ENCODE peak calls at places on chromosomes 1 and 21, in six cellular contexts. P, D, J, O, B and E are unnamed samples.
A peak's percentile ranks its signal among the peaks of the same experiment; 100 is the strongest.

GRCh38 chr1:30412241-30413110 is 310.9 kb downstream of the MATN1 start:
- DNase-seq in P (no peak), B (peak; percentile 22), O (no peak), J (no peak), D (no peak), E (no peak)

GRCh38 chr21:36129219-36129618 is 5.7 kb upstream of the CBR3 start:
- DNase-seq in D (no peak), J (no peak), O (no peak), B (no peak), P (no peak), E (no peak)

GRCh38 chr1:63557365-63557987 is 34.2 kb downstream of the EFCAB7 start:
- DNase-seq in O (peak; percentile 8), B (peak; percentile 6), J (peak; percentile 56), P (peak; percentile 55), D (peak; percentile 19), E (peak; percentile 72)

GRCh38 chr1:195082183-195082582 is 1526.1 kb downstream of the KCNT2 start:
- DNase-seq in B (peak; percentile 29), D (no peak), O (no peak), P (no peak), J (no peak), E (no peak)

GRCh38 chr1:155064109-155064812 is 721 bp downstream of the EFNA4 start:
- DNase-seq in B (no peak), P (no peak), J (no peak), O (no peak), D (peak; percentile 49), E (peak; percentile 16)

GRCh38 chr21:36847189-36847588 is 119.3 kb downstream of the HLCS start:
- DNase-seq in B (peak; percentile 72), O (peak; percentile 49), J (peak; percentile 74), P (peak; percentile 82), D (no peak), E (peak; percentile 73)

GRCh38 chr1:23202263-23202749 is 15.0 kb downstream of the HTR1D start:
- DNase-seq in J (peak; percentile 57), O (no peak), P (peak; percentile 72), B (peak; percentile 59), D (no peak), E (peak; percentile 40)

GRCh38 chr1:172465617-172466016 is 21.7 kb upstream of the PIGC start:
- DNase-seq in B (no peak), J (no peak), O (no peak), P (no peak), D (no peak), E (no peak)

GRCh38 chr1:115210302-115210711 is 121.0 kb upstream of the TSPAN2 start:
- DNase-seq in B (peak; percentile 47), P (no peak), D (no peak), J (peak; percentile 64), O (no peak), E (no peak)

GRCh38 chr21:33135925-33136324 is 66.0 kb downstream of the OLIG1 start:
- DNase-seq in J (no peak), P (no peak), D (no peak), O (no peak), B (no peak), E (no peak)

GRCh38 chr1:47593001-47593568 is 155.2 kb downstream of the FOXD2 start:
- DNase-seq in O (no peak), P (no peak), B (no peak), J (no peak), D (no peak), E (no peak)

GRCh38 chr1:18037651-18038050 is 69.9 kb upstream of the IGSF21 start:
- DNase-seq in B (no peak), O (no peak), J (no peak), P (no peak), D (no peak), E (no peak)

GRCh38 chr1:162991444-162991843 is 77.7 kb upstream of the RGS4 start:
- DNase-seq in P (no peak), B (no peak), D (no peak), O (no peak), J (no peak), E (no peak)

GRCh38 chr1:200483491-200484143 is 73.8 kb upstream of the ZNF281 start:
- DNase-seq in B (peak; percentile 100), O (peak; percentile 92), D (peak; percentile 71), P (peak; percentile 98), J (peak; percentile 99), E (peak; percentile 99)

GRCh38 chr21:25911730-25912401 is 177.1 kb downstream of the GABPA start:
- DNase-seq in P (no peak), J (no peak), B (peak; percentile 62), O (no peak), D (peak; percentile 68), E (no peak)

GRCh38 chr1:6401673-6402072 is 8.1 kb upstream of the ACOT7 start:
- DNase-seq in J (no peak), P (no peak), B (no peak), D (no peak), O (no peak), E (no peak)

GRCh38 chr1:15036101-15036500 is 117.4 kb upstream of the TMEM51 start:
- DNase-seq in B (no peak), O (no peak), P (no peak), D (no peak), J (no peak), E (no peak)

GRCh38 chr1:162612606-162613400 is 19.5 kb upstream of the DDR2 start:
- DNase-seq in P (peak; percentile 18), O (no peak), J (peak; percentile 82), B (no peak), D (peak; percentile 79), E (peak; percentile 82)

GRCh38 chr1:97721221-97721620 is 199.6 kb downstream of the DPYD start:
- DNase-seq in J (no peak), B (peak; percentile 24), P (peak; percentile 14), D (no peak), O (no peak), E (no peak)

DNA sequence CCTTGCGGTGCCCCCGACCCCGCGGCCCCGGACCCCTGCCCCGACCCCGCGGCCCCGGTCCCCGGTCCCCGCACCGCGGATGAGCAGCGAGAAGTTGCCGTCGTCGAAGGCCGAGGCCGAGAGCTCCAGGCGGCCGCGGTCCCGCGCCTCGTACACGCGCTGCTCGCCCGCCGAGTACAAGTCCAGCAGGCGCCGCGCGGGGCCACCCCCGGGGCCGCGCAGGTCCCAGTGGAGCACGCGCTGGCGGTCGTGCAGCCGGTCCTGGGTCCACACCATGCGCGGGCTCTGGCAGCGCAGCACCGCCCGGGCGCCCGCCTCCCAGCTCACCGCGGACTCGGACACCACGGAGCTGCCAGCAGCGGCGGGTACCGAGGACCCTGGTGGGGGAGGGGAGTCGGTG is 3.0 kb downstream of the MXRA8 start:
- DNase-seq in J (peak; percentile 42), B (no peak), O (no peak), P (no peak), D (no peak), E (no peak)
- H3K4me3 ChIP-seq in J (no peak overlapping the region), B (no peak overlapping the region), O (peak overlapping the region; percentile 84), P (peak overlapping the region; percentile 5), D (no peak overlapping the region), E (peak overlapping the region; percentile 88)

GRCh38 chr1:203746281-203746680 is 18.7 kb upstream of the LAX1 start:
- DNase-seq in J (no peak), B (no peak), P (no peak), O (no peak), D (no peak), E (no peak)

GRCh38 chr1:203743101-203743501 is 21.9 kb upstream of the LAX1 start:
- DNase-seq in O (no peak), J (no peak), P (no peak), B (no peak), D (no peak), E (peak; percentile 9)

GRCh38 chr1:203742446-203742845 is 22.5 kb upstream of the LAX1 start:
- DNase-seq in D (no peak), O (no peak), P (no peak), J (no peak), B (no peak), E (no peak)

DNA sequence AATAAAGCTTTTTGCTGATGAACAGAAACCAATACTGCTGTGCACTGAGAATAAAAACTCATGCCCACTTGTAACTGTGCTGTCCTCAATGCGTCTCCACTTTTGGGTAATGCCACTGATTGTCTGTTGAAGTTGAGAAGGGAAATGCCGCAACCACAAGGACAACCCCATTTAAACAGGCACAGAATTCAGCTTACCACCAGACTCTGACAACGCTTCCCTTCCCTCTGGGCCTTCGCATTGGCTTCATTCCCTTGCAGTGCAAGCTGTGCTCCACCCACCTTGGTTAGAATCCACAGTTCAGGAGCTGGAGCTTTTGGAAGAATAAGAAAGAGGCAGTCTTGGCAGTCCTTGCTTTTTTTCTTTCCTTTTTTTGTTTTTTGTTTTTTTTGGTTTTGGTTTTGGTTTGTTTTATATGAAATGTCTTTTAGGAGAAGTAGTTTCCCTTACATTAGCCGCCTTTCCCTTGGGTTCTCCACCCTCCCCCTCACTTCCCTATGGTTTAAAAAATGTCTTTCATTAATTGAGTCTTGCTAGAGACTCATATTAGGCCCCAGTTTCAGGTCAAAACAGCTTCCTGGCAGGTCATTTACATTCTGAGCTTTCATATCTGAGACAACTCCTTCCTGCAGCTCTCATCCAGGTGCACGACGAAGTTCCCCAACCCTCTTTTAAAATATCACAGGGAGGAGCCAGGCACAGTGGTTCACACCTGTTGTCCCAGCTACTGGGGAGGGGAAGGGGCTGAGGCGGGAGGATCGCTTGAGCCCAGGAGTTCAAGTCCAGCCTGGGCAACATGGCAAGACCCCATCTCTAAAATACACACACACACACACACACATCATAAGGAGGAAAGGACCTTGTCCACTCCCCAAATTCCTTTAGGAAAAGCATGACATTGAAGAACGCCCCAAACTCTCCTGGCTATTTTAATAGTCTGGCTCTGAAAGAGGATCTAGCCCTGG is 20.7 kb upstream of the LAX1 start:
- DNase-seq in D (peak; percentile 76), B (peak; percentile 30), P (peak; percentile 24), O (no peak), J (peak; percentile 46), E (peak; percentile 88)
- TF ChIP-seq CTCF in D (no peak), B (no peak), P (no peak), O (no peak), J (no peak), E (no peak)

DNA sequence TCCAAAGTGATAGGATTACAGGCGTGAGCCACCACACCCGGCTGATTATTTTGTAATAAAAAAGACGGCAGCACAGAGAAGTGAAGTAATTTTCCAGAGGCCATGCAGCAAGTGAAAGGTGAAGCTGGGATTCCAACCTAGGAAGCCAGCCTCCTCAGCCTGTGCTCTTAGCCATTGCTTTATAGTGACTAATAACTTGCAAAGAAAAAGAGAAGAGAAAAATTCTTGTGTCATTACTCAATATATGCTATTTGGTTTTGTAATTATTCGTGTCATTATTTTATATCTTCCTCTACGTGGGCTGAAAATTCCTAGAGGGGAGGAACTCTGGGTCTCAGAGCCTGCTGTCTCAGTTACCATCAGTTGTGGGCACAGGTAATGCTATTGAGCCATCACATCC is 1.6 kb upstream of the IER5 start:
- DNase-seq in J (peak; percentile 87), P (no peak), D (no peak), B (peak; percentile 70), O (no peak), E (peak; percentile 62)
- H3K4me3 ChIP-seq in J (no peak overlapping the region), P (no peak overlapping the region), D (no peak overlapping the region), B (no peak overlapping the region), O (no peak overlapping the region), E (no peak overlapping the region)

DNA sequence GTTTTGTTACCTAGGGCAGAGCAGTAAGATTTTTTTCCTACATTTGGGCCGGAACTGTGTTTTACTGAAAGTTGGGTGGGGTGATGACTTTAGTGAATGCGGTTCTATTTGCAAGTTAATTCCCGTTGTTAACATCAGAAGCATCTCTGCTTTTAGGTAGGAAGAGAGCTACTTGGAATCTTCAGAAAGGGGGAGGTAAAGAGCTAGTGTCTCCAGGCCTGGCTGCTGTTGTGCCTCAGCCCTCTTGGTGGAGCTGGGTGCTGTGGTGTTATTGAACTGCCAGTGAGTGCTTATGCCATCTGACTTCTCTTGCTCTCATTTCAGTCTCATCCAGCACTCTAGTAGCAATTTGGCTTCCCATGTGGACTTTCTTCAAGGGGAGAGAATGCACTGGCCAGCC is 3.4 kb downstream of the KDM4A start:
- DNase-seq in D (peak; percentile 38), J (peak; percentile 59), P (peak; percentile 39), B (peak; percentile 21), O (no peak), E (peak; percentile 43)
- TF ChIP-seq CTCF in D (peak; percentile 23), J (peak; percentile 54), P (peak; percentile 50), B (peak; percentile 42), O (peak; percentile 49), E (peak; percentile 63)